ENCODE peak calls at places on chromosomes 1 and 21, in four cellular contexts. One of them, this sample, is unnamed.
A peak's percentile ranks its signal among the peaks of the same experiment; 100 is the strongest.

GRCh38 chr1:232438476-232438875 is 191.5 kb downstream of the SIPA1L2 start:
- DNase-seq in HepG2: no peak
- DNase-seq in Panc1: no peak
- DNase-seq in K562: no peak
- DNase-seq in this sample: no peak

GRCh38 chr1:235060607-235061470 is 67.8 kb downstream of the TOMM20 start:
- DNase-seq in K562: no peak
- DNase-seq in Panc1: no peak
- DNase-seq in HepG2: peak; percentile 81
- DNase-seq in this sample: no peak

GRCh38 chr1:109113787-109114568 is at the start of gene ELAPOR1:
- DNase-seq in Panc1: no peak
- DNase-seq in HepG2: no peak
- DNase-seq in K562: no peak
- DNase-seq in this sample: no peak

GRCh38 chr1:172990598-172991215 is 60.0 kb downstream of the TNFSF18 start:
- DNase-seq in Panc1: no peak
- DNase-seq in HepG2: no peak
- DNase-seq in K562: no peak
- DNase-seq in this sample: no peak

GRCh38 chr1:234186037-234186688 is 187.1 kb upstream of the COA6 start:
- DNase-seq in K562: no peak
- DNase-seq in HepG2: peak; percentile 6
- DNase-seq in Panc1: peak; percentile 89
- DNase-seq in this sample: peak; percentile 92

GRCh38 chr1:180912211-180912800 is 391 bp upstream of the KIAA1614 start:
- DNase-seq in HepG2: no peak
- DNase-seq in K562: no peak
- DNase-seq in Panc1: no peak
- DNase-seq in this sample: no peak

GRCh38 chr1:32398401-32398800 is 4.2 kb upstream of the BSDC1 start:
- DNase-seq in Panc1: no peak
- DNase-seq in HepG2: no peak
- DNase-seq in K562: no peak
- DNase-seq in this sample: no peak

GRCh38 chr1:181469829-181470228 is 13.5 kb upstream of the CACNA1E start:
- DNase-seq in Panc1: no peak
- DNase-seq in HepG2: no peak
- DNase-seq in K562: peak; percentile 41
- DNase-seq in this sample: no peak

GRCh38 chr1:49016030-49016991 is 239.6 kb upstream of the BEND5 start:
- DNase-seq in HepG2: no peak
- DNase-seq in K562: no peak
- DNase-seq in Panc1: no peak
- DNase-seq in this sample: no peak

DNA sequence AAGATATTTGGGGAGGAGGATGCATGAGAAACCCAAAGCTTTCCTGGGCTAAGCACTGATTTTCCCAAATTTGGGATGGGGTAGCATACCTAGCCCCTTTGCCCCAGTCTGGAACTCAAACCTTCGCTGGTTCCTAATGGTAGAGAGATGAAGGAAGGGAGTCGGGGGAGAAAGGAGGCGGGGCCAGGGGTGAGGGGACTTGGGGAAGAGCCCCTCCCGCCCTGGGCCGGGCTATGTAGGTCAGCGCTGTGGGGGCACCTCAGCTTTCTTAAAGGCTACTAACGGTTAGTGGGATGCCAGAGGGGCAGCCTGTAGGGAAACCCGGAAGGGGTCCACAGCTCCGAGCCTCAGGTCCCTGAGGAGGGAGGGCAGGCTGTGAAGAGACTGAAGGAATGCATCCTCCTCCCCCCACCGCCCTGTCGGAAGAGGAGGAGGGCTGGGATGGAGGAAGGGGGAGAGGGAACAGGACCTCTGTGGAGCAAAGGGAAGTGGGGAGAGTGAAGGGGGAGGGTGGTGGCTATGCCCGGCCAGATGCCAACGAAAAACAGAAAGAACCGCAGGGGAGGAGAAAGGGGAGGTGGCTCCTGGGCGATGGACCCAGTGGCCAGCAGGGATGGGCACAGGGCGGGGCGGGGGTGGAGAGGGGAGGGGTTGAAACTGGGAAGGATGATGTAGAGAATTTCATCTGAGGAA is 1.3 kb downstream of the CADM3 start:
- DNase-seq in Panc1: no peak
- DNase-seq in K562: no peak
- DNase-seq in HepG2: no peak
- DNase-seq in this sample: no peak
- H3K4me3 ChIP-seq in Panc1: no peak overlapping the region
- H3K4me3 ChIP-seq in K562: no peak overlapping the region
- H3K4me3 ChIP-seq in HepG2: no peak overlapping the region
- H3K4me3 ChIP-seq in this sample: no peak overlapping the region

GRCh38 chr1:147225193-147225730 is at the start of gene FMO5:
- DNase-seq in K562: peak; percentile 60
- DNase-seq in Panc1: no peak
- DNase-seq in HepG2: no peak
- DNase-seq in this sample: no peak
- H3K27ac ChIP-seq in K562: peak within 1 kb of the TSS; percentile 16
- H3K27ac ChIP-seq in Panc1: peak within 1 kb of the TSS; percentile 59
- H3K27ac ChIP-seq in HepG2: peak within 1 kb of the TSS; percentile 74
- H3K27ac ChIP-seq in this sample: no peak within 1 kb of the TSS

GRCh38 chr1:17315542-17316130 is 7.6 kb downstream of the PADI4 start:
- DNase-seq in HepG2: no peak
- DNase-seq in K562: no peak
- DNase-seq in Panc1: no peak
- DNase-seq in this sample: no peak
- TF ChIP-seq TCF7L2 in HepG2: no peak
- TF ChIP-seq TCF7L2 in K562: no peak
- TF ChIP-seq TCF7L2 in Panc1: no peak
- TF ChIP-seq TCF7L2 in this sample: no peak

DNA sequence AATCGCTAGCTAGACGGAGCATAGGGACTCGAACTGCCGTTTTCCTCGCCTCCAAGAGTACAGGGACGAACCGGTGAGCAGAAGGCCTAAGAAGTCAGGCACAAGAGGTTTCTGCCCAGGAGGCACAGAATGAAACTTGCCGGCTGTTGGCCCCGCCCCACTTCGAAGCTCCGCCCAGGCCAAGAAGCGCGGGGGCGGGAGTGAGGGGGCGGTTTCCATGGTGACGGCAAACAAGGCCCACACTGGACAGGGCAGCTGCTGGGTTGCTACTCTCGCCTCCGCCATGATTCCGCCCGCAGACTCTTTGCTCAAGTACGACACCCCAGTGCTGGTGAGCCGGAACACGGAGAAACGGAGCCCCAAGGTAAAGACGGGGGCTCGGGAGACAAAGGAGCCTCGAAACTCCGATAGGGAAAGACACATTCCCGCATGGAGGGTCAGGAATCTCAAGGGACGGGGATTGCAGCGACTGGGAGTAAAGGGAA is at the start of gene DNALI1:
- DNase-seq in Panc1: no peak
- DNase-seq in K562: peak; percentile 97
- DNase-seq in HepG2: peak; percentile 44
- DNase-seq in this sample: no peak
- H3K4me3 ChIP-seq in Panc1: peak within 1 kb of the TSS; percentile 19
- H3K4me3 ChIP-seq in K562: no peak within 1 kb of the TSS
- H3K4me3 ChIP-seq in HepG2: peak within 1 kb of the TSS; percentile 31
- H3K4me3 ChIP-seq in this sample: no peak within 1 kb of the TSS

DNA sequence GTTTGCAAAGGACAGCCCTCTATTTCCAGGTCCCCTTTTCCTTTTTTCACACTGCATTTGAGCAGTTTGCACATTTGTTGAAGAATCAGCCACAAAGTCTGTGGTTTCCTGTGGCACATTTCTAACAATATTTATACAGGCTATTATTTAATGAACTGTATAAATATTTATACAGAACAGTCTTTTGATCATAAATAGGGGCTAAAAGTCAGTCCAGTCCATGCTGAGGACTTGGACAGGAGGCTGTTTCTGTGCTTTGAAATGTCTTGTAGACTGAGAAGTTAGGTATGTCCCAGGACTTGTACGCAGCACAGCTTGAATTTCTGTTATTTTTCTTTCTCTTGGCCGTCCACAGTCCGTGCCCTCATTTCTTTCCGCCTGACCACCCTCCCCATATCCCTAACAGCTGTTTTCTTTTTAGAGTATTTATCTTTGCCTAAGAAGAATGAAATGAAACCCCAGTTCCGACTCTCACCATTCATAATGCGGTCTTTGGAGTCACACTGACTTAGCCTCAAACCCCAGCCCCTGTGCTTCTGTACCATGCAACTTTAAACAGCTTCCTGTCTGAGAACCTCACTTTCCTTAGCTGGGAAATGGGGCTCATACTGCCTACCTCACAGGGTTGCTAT is 19.7 kb downstream of the FGGY start:
- DNase-seq in Panc1: no peak
- DNase-seq in K562: no peak
- DNase-seq in HepG2: no peak
- DNase-seq in this sample: no peak
- H3K27ac ChIP-seq in Panc1: no peak overlapping the region
- H3K27ac ChIP-seq in K562: no peak overlapping the region
- H3K27ac ChIP-seq in HepG2: peak overlapping the region; percentile 58
- H3K27ac ChIP-seq in this sample: no peak overlapping the region

DNA sequence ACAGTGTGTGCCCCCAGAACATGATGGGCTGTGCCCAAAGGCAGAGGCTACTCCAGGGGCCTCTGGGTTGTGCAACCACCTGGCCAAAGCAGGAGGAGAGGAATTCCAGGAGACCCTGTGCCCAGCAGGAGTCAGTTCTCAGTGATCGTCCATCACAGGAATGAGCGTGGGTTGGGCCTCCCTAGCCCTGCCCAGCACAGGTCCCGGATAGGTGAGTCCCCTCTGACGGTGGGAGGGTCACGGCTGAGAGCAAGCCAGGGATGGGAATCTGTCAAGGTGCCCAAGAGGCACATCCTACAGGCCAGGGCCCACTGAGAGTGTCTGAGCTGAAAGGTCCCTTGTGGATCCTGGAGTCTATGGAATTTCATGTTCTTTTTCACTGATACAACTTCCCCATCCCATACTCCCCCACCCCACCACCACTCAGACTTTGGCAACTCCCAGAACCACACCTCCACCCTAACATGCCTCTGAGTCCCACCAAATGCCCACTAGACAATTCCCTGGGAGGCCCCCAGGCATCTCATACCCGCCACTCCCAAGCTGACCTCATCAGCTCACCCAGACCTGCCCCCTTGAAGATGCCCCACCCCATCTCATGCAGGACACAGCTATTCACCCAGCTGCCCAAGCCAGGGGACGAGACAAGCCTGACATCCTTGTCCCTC is 3.1 kb downstream of the GJB4 start:
- DNase-seq in Panc1: no peak
- DNase-seq in K562: no peak
- DNase-seq in HepG2: no peak
- DNase-seq in this sample: no peak
- TF ChIP-seq TCF7L2 in Panc1: no peak
- TF ChIP-seq TCF7L2 in K562: no peak
- TF ChIP-seq TCF7L2 in HepG2: no peak
- TF ChIP-seq TCF7L2 in this sample: no peak

GRCh38 chr1:50176563-50176885 is 67.8 kb downstream of the ELAVL4 start:
- DNase-seq in K562: no peak
- DNase-seq in Panc1: no peak
- DNase-seq in HepG2: no peak
- DNase-seq in this sample: no peak
- H3K4me3 ChIP-seq in K562: no peak overlapping the region
- H3K4me3 ChIP-seq in Panc1: no peak overlapping the region
- H3K4me3 ChIP-seq in HepG2: no peak overlapping the region
- H3K4me3 ChIP-seq in this sample: no peak overlapping the region

GRCh38 chr1:204427302-204427701 is 15.7 kb upstream of the PPP1R15B start:
- DNase-seq in K562: no peak
- DNase-seq in HepG2: no peak
- DNase-seq in Panc1: no peak
- DNase-seq in this sample: no peak

GRCh38 chr1:204426474-204426873 is 14.9 kb upstream of the PPP1R15B start:
- DNase-seq in Panc1: no peak
- DNase-seq in HepG2: no peak
- DNase-seq in K562: no peak
- DNase-seq in this sample: no peak

GRCh38 chr1:204426035-204426436 is 14.4 kb upstream of the PPP1R15B start:
- DNase-seq in K562: no peak
- DNase-seq in HepG2: peak; percentile 21
- DNase-seq in Panc1: no peak
- DNase-seq in this sample: no peak

GRCh38 chr1:204421441-204421840 is 9.8 kb upstream of the PPP1R15B start:
- DNase-seq in Panc1: no peak
- DNase-seq in HepG2: no peak
- DNase-seq in K562: no peak
- DNase-seq in this sample: no peak

DNA sequence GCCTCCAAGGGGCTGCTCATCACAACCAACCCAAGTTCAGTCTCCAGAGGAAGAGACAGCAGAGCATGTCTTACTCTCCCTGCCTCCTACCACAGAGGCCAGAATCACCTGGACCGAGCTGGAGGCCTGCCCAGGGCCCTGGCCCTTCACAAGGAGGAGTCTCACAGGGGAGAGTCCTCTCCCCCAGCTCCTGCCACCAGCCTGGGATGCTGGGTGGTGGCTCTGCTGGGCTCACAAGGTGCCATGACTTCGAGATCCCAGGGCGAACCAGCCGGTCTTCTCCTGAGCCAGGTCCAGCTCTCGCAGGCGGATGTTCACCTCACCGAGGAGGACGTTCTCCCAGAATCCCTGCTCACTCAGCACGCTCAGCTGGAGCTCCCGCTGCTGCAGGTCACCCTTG is 13.0 kb upstream of the PPP1R15B start:
- DNase-seq in K562: no peak
- DNase-seq in HepG2: no peak
- DNase-seq in Panc1: no peak
- DNase-seq in this sample: no peak
- H3K27ac ChIP-seq in K562: no peak overlapping the region
- H3K27ac ChIP-seq in HepG2: no peak overlapping the region
- H3K27ac ChIP-seq in Panc1: no peak overlapping the region
- H3K27ac ChIP-seq in this sample: no peak overlapping the region

DNA sequence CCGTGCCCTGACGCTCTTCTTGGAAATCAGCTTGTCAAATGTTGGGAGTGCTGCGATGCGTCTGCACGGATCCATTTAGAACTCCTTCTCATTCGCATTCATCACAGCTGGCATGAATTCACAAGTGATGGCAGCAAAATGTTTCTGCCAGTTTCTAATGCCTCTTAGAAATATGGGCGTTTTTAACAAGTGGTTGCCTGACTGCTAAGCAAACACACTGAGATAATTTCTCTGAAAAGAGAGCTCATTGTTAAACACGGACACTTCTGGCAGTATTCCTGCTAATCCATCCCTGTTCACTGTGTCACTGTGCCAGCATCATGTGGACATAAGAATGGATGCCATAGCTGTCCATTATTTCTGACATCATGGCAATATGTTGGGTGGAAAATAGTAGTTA is 132.0 kb upstream of the KCNJ6 start:
- DNase-seq in Panc1: no peak
- DNase-seq in HepG2: no peak
- DNase-seq in K562: no peak
- DNase-seq in this sample: no peak
- TF ChIP-seq TCF7L2 in Panc1: no peak
- TF ChIP-seq TCF7L2 in HepG2: no peak
- TF ChIP-seq TCF7L2 in K562: no peak
- TF ChIP-seq TCF7L2 in this sample: no peak